ENCODE peak calls at places on chromosomes 7 and 10, in six cellular contexts. N is lower lobe of right lung; V is CD8-positive, alpha-beta memory T cell; K is lung; Z is right cardiac atrium; A is spleen. G is an unnamed sample.

GRCh38 chr10:132496360-132497082 is 41.1 kb upstream of the INPP5A start:
- DNase-seq in V (no peak), Z (no peak), A (peak; percentile 27), N (peak; percentile 23), K (no peak), G (no peak)

GRCh38 chr7:129665013-129665401 is 53.5 kb downstream of the NRF1 start:
- DNase-seq in N (no peak), Z (no peak), V (no peak), K (peak; percentile 46), A (no peak), G (no peak)

GRCh38 chr10:5876181-5876768 is 13.4 kb downstream of the ANKRD16 start:
- DNase-seq in K (no peak), N (no peak), A (peak; percentile 16), V (no peak), Z (no peak), G (no peak)

GRCh38 chr7:115356139-115356746 is 434.3 kb downstream of the MDFIC start:
- DNase-seq in Z (no peak), V (no peak), N (no peak), A (no peak), K (no peak), G (no peak)

GRCh38 chr7:24475573-24475972 is 97.7 kb upstream of the PALS2 start:
- DNase-seq in K (no peak), V (no peak), N (no peak), A (no peak), Z (no peak), G (no peak)

GRCh38 chr10:27948191-27948590 is 50.7 kb downstream of the ODAD2 start:
- DNase-seq in K (no peak), N (no peak), Z (no peak), V (no peak), A (no peak), G (no peak)

GRCh38 chr10:61153766-61154165 is 209.8 kb upstream of the RHOBTB1 start:
- DNase-seq in A (no peak), Z (no peak), K (no peak), V (no peak), N (no peak), G (no peak)

GRCh38 chr10:46220872-46221538 is 65.8 kb upstream of the ANTXRL start:
- DNase-seq in K (no peak), N (no peak), V (no peak), A (peak; percentile 49), Z (no peak), G (no peak)

GRCh38 chr7:159042084-159042483 is 102.6 kb downstream of the VIPR2 start:
- DNase-seq in K (no peak), Z (no peak), N (no peak), A (no peak), V (no peak), G (no peak)

GRCh38 chr7:107016312-107016711 is 28.2 kb upstream of the PRKAR2B start:
- DNase-seq in A (no peak), Z (no peak), K (no peak), V (no peak), N (no peak), G (no peak)

GRCh38 chr10:21604651-21605050 is 70.6 kb downstream of the MLLT10 start:
- DNase-seq in N (no peak), V (no peak), A (no peak), Z (no peak), K (no peak), G (no peak)

GRCh38 chr10:50618624-50619023 is 5.1 kb downstream of the SGMS1 start:
- DNase-seq in A (no peak), N (no peak), K (no peak), V (no peak), Z (no peak), G (no peak)

GRCh38 chr10:56911906-56912480 is 550.9 kb upstream of the ZWINT start:
- DNase-seq in A (no peak), Z (no peak), N (peak; percentile 48), V (no peak), K (peak; percentile 58), G (no peak)

GRCh38 chr7:40493609-40494041 is 358.8 kb downstream of the SUGCT start:
- DNase-seq in Z (no peak), K (no peak), N (no peak), V (no peak), A (no peak), G (no peak)

GRCh38 chr10:92156874-92157273 is 134.0 kb downstream of the CPEB3 start:
- DNase-seq in N (no peak), K (no peak), A (no peak), V (no peak), Z (no peak), G (no peak)

GRCh38 chr7:514651-515598 is 4.7 kb downstream of the PDGFA start:
- DNase-seq in K (no peak), A (no peak), Z (no peak), N (no peak), V (no peak), G (no peak)

GRCh38 chr7:102450242-102450641 is 14.4 kb downstream of the ALKBH4 start:
- DNase-seq in Z (no peak), N (no peak), K (no peak), A (peak; percentile 85), V (peak; percentile 25), G (peak; percentile 25)

DNA sequence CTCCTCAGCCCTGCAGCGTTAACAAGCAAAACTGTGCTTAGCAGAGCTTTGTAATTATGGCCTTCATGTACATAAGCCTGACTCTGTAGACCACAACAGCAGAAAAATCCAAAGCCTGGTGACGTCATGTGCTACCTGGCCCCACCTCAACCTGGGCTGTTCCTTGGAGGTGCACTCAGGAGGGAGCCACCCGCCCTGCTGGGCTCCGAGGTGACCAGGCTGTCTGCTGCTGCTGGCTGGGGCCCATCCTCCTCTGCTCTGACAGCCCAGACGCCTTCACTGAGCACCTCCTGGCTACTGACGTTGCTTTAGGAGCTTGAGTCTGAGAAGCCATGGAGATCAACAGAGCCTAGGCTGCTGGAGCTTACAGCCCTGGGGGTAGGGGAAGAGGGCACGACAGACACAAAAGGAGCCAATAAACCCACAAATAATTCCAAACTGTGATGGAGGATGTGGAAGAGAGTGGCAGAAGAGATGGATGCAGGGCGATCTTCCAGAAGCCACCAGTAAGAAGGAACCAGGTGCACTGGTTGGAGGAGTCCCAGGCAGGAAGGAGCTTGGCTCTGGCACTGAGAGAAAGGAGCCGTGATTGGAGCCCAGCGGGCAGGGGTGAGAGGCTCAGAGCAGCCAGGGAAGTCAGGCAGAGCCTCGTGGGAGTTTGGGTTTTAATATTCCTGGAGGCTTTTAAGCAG is 1.8 kb upstream of the PTPRE start:
- DNase-seq in A (no peak), K (peak; percentile 24), N (peak; percentile 36), V (no peak), Z (no peak), G (no peak)
- H3K27ac ChIP-seq in A (no peak overlapping the region), K (no peak overlapping the region), N (no peak overlapping the region), V (no peak overlapping the region), Z (no peak overlapping the region), G (no peak overlapping the region)

GRCh38 chr7:76265299-76265698 is 37.2 kb upstream of the HSPB1 start:
- DNase-seq in K (no peak), Z (no peak), N (no peak), A (no peak), V (no peak), G (no peak)

GRCh38 chr7:76267835-76268183 is 34.7 kb upstream of the HSPB1 start:
- DNase-seq in K (no peak), N (no peak), A (no peak), V (no peak), Z (no peak), G (no peak)

GRCh38 chr7:76269895-76270294 is 32.6 kb upstream of the HSPB1 start:
- DNase-seq in Z (no peak), K (no peak), V (no peak), N (no peak), A (no peak), G (no peak)

GRCh38 chr7:76268376-76268775 is 34.1 kb upstream of the HSPB1 start:
- DNase-seq in K (no peak), A (no peak), V (no peak), N (no peak), Z (no peak), G (no peak)

DNA sequence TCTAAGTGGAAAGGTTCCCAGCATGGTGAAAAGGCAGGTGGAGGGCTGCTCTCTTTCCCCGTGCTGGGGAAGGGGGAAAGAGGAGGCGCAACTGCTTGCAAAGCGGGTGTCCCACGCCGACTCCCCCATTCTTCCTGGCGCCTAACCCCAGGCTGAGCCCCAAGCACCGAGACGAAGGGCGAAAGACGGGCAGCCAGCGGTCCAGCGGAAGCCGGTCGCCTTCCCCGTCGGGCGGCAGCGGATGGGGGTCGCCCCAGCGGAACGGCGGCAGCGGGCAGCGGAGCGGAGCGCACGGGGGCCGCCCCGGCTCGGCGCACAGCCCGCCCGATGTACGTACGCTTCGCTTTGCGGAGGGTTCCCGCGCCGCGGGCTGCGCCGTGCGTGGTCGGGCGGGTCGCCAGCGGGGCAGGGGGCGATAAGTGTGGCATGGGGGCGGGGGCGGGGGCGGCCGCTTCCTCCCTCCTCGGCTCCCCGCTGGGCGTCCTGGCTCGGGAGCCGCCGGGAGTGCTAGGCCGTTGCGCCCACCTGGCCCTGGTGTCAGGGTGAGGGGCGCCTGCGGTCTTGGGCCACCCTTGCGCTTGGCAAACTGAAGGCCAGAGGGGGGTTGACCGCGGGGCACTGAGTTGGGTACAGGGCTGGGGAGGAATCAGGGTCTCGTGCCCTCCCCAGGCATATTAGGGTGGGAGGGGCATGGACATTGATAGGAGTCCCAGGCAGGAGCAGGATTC is 35.2 kb upstream of the HSPB1 start:
- DNase-seq in K (no peak), Z (no peak), V (no peak), A (no peak), N (no peak), G (no peak)
- H3K4me3 ChIP-seq in K (no peak overlapping the region), Z (peak overlapping the region; percentile 41), V (no peak overlapping the region), A (no peak overlapping the region), N (peak overlapping the region; percentile 31), G (no peak overlapping the region)

DNA sequence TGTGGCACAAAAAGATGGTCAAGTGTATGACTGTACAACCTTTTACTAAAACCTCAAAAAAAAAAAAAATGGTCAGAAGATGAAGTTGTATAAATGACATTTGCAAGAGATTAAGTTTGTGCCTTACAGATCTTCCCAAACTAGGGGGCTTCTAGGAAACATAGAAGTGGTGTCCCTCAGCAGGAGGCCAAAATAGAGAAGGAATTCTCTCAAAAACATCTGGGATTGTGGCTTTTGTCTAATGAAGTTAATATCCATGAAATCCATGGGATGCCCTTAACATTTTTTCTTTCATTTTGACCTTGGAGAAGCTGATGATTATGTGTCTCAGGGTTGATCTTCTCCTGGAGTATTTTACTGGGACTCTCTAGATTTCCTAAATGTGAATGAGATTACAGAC is 62.2 kb downstream of the CASD1 start:
- DNase-seq in K (no peak), A (no peak), N (no peak), Z (no peak), V (no peak), G (no peak)
- H3K27ac ChIP-seq in K (no peak overlapping the region), A (no peak overlapping the region), N (no peak overlapping the region), Z (no peak overlapping the region), V (no peak overlapping the region), G (no peak overlapping the region)

DNA sequence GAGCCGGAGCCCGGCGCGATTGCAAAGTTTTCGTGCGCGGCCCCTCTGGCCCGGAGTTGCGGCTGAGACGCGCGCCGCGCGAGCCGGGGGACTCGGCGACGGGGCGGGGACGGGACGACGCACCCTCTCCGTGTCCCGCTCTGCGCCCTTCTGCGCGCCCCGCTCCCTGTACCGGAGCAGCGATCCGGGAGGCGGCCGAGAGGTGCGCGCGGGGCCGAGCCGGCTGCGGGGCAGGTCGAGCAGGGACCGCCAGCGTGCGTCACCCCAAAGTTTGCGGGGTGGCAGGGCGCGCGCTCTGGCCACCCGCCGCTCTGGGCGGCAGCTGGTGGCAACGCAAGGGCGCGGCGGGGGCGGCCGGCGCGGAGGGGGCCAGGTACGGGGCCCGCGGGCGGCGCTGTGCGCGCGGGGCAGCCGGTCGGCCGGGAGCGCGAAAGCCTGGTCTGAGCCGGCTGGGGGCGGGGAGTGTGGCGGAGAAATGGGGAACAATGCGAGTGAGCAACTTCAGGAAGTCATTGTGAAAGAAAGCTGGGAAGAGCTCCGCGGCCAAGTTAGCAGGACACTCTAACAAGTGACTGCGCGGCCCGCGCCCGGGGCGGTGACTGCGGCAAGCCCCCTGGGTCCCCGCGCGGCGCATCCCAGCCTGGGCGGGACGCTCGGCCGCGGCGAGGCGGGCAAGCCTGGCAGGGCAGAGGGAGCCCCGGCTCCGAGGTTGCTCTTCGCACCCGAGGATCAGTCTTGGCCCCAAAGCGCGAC is at the start of gene IKZF1:
- DNase-seq in N (peak; percentile 89), V (peak; percentile 45), Z (peak; percentile 66), A (peak; percentile 96), K (peak; percentile 77), G (peak; percentile 37)
- H3K4me3 ChIP-seq in N (peak within 1 kb of the TSS; percentile 60), V (peak within 1 kb of the TSS; percentile 92), Z (peak within 1 kb of the TSS; percentile 67), A (peak within 1 kb of the TSS; percentile 56), K (peak within 1 kb of the TSS; percentile 50), G (peak within 1 kb of the TSS; percentile 79)

G was measured in effector memory CD4-positive, alpha-beta T cell.